ENCODE peak calls at places on chromosomes 6 and 20, in four cellular contexts. K is A549, S is HepG2, P is K562. X is an unnamed sample.

GRCh38 chr20:3235661-3236324 is 3.2 kb downstream of the SLC4A11 start:
- DNase-seq in K (no peak), S (no peak), P (no peak), X (no peak)

GRCh38 chr20:52303281-52303950 is 111.8 kb upstream of the ZFP64 start:
- DNase-seq in K (no peak), S (no peak), P (no peak), X (no peak)

GRCh38 chr6:134744301-134744700 is 205.6 kb downstream of the ALDH8A1 start:
- DNase-seq in K (no peak), S (no peak), P (no peak), X (no peak)

GRCh38 chr6:42417641-42418112 is 34.0 kb downstream of the TRERF1 start:
- DNase-seq in K (no peak), S (no peak), P (no peak), X (no peak)

GRCh38 chr6:160254467-160255312 is 3.9 kb downstream of the SLC22A2 start:
- DNase-seq in K (peak; percentile 89), S (peak; percentile 81), P (no peak), X (no peak)

GRCh38 chr6:119284861-119285521 is 64.6 kb downstream of the MAN1A1 start:
- DNase-seq in K (peak; percentile 25), S (peak; percentile 72), P (peak; percentile 32), X (peak; percentile 68)

GRCh38 chr6:137975058-137975940 is 108.2 kb downstream of the TNFAIP3 start:
- DNase-seq in K (no peak), S (peak; percentile 23), P (no peak), X (no peak)

GRCh38 chr20:8790442-8791074 is 278.3 kb upstream of the PLCB4 start:
- DNase-seq in K (peak; percentile 63), S (peak; percentile 61), P (peak; percentile 19), X (peak; percentile 42)

GRCh38 chr6:2630362-2630761 is 120.4 kb downstream of the MYLK4 start:
- DNase-seq in K (peak; percentile 92), S (peak; percentile 79), P (peak; percentile 17), X (no peak)

GRCh38 chr6:105991561-105992314 is 94.4 kb upstream of the PRDM1 start:
- DNase-seq in K (no peak), S (peak; percentile 5), P (peak; percentile 19), X (peak; percentile 22)

GRCh38 chr6:138088307-138088744 is 18.9 kb downstream of the PERP start:
- DNase-seq in K (peak; percentile 84), S (peak; percentile 42), P (no peak), X (no peak)

GRCh38 chr6:163756079-163756478 is 341.6 kb downstream of the QKI start:
- DNase-seq in K (no peak), S (no peak), P (no peak), X (no peak)
- TF ChIP-seq HMGXB4 in K (no peak), S (no peak), P (no peak), X (no peak)

GRCh38 chr6:25177629-25178028 is 101.5 kb upstream of the CARMIL1 start:
- DNase-seq in K (no peak), S (no peak), P (no peak), X (no peak)

GRCh38 chr6:25178336-25178735 is 100.8 kb upstream of the CARMIL1 start:
- DNase-seq in K (no peak), S (no peak), P (no peak), X (no peak)

GRCh38 chr6:25180630-25181375 is 98.4 kb upstream of the CARMIL1 start:
- DNase-seq in K (no peak), S (no peak), P (no peak), X (no peak)

GRCh38 chr6:25179051-25179778 is 100.0 kb upstream of the CARMIL1 start:
- DNase-seq in K (no peak), S (no peak), P (no peak), X (no peak)

DNA sequence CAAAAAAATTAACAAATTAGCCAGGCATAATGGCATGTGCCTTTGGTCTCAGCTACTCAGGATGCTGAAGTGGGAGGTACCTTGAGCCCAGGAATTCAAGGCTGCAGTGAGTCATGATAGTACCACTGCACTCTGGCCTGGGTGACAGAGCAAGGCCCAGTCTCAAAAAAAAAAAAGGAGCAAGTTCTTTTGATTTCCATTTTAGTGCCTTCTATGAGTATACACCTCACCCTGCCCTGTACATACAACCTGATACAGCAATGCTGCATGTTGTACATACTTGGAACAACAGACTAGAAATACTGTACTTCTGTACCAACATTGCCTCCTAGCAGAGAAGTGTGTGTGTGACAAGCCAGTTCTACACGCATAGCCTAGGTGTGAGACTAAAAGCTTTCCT is 97.3 kb upstream of the CARMIL1 start:
- DNase-seq in K (no peak), S (no peak), P (no peak), X (no peak)
- TF ChIP-seq NR3C1 in K (no peak), S (no peak), P (no peak), X (no peak)

DNA sequence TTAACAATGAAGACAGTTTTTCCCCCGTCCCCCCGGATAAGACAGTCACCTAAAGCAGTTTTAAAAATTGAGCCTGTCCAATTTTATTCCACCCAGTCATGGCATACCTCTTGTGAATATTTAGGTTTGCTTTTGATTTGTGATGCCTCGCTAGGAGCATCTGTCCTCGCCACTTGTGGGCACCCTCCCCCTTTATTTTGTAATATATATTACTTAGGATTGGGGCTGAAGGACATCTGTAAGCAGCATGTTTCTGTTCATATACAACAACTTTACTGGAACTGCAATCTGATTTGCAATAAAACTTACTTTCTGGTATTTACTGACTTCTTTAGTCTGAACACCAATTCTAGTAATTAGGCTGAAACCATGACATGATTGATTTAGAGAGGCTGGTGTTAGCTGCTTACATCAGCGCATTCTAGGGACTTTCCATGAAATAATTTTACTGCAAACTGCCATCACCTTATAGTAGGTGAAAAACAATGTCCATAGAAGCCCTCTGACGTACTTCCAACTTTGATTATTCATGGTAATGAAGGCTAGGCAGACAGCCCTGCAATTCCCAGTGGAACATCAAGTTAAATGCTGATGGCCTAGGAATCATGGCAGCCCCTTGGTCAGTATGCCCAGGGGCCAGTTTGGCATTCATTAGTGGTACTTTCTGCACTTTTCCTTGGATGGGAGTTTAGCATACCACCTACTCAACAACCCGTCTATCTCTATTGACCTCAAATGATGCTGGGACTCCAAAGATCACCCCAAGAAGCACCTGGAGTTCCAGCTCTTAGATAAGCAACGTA is 132.9 kb upstream of the MCHR2 start:
- DNase-seq in K (no peak), S (no peak), P (no peak), X (no peak)
- TF ChIP-seq HMGXB4 in K (no peak), S (no peak), P (no peak), X (no peak)

DNA sequence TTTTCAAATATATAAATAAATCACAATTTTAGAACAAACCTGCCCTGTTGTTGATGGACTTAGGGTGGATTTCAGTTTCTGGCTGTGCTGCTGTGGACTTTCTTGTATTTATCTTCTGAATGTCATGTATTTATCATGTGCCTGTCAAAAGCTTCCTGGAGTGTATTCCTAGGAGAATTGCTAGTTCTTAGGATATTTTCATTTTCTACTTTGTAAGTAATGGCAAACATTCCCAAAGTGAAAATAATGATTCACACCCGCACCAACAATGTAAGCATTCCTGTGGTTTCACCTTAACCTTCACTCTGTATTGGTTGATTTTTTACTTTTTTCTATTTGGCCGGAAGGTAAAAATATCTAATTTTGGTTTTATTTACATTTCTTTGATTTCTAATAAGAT is 387.8 kb downstream of the SMOC2 start:
- DNase-seq in K (no peak), S (no peak), P (no peak), X (no peak)
- TF ChIP-seq NR3C1 in K (no peak), S (no peak), P (no peak), X (no peak)

DNA sequence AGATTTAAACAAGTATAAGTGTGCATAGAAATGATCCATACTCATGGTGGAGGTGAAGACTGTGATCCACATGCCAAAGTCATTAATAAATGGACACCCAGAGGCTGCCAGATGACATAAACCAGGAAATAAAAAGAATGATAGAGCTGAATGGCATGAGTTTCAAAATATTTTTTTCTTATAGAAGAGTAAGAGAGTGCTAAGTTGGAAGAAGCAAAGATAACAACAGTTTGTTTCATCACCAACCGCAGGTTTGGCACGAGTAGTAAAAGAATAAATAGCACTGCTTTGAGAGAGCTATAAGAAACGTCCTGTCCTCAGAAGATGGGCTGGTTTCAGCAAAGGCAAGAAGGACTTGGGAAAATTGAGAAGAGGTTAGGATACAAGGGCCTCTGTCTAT is 246.9 kb downstream of the UBE3D start:
- DNase-seq in K (no peak), S (no peak), P (no peak), X (no peak)
- TF ChIP-seq HMGXB4 in K (no peak), S (no peak), P (no peak), X (no peak)

GRCh38 chr6:159037746-159038290 is 7.0 kb downstream of the TAGAP start:
- DNase-seq in K (no peak), S (no peak), P (no peak), X (no peak)

GRCh38 chr6:159041181-159041580 is 3.6 kb downstream of the TAGAP start:
- DNase-seq in K (no peak), S (no peak), P (no peak), X (no peak)

GRCh38 chr6:159039885-159040258 is 4.9 kb downstream of the TAGAP start:
- DNase-seq in K (no peak), S (no peak), P (no peak), X (no peak)

GRCh38 chr6:159036673-159037072 is 8.1 kb downstream of the TAGAP start:
- DNase-seq in K (no peak), S (no peak), P (no peak), X (no peak)

GRCh38 chr6:159038914-159039884 is 5.6 kb downstream of the TAGAP start:
- DNase-seq in K (no peak), S (no peak), P (no peak), X (no peak)
- TF ChIP-seq NR3C1 in K (no peak), S (no peak), P (no peak), X (no peak)

X was measured in WTC11.